ENCODE peak calls at places on chromosomes 12 and 14, in seven cellular contexts. J is progenitor cell of endocrine pancreas, Y is GM12865, I is mesothelial cell of epicardium, T is uterus, S is pancreas, V is cardiac muscle cell. D is an unnamed sample.

GRCh38 chr12:50065726-50066310 is 8.4 kb downstream of the ASIC1 start:
- DNase-seq in J (no peak), Y (no peak), I (no peak), T (no peak), S (no peak), V (no peak), D (no peak)

GRCh38 chr12:51925400-51926063 is 18.2 kb downstream of the ACVRL1 start:
- DNase-seq in J (no peak), Y (no peak), I (no peak), T (no peak), S (no peak), V (no peak), D (no peak)

GRCh38 chr12:104596128-104596799 is 139.5 kb downstream of the CHST11 start:
- DNase-seq in J (no peak), Y (no peak), I (no peak), T (peak; percentile 87), S (no peak), V (no peak), D (no peak)

GRCh38 chr12:84911331-84912190 is 1.0 kb downstream of the SLC6A15 start:
- DNase-seq in J (peak; percentile 30), Y (no peak), I (no peak), T (peak; percentile 27), S (peak; percentile 28), V (peak; percentile 72), D (peak; percentile 93)

GRCh38 chr12:41365653-41366131 is 177.6 kb downstream of the PDZRN4 start:
- DNase-seq in J (no peak), Y (no peak), I (no peak), T (no peak), S (no peak), V (no peak), D (peak; percentile 28)

GRCh38 chr12:91432079-91432478 is 249.5 kb upstream of the DCN start:
- DNase-seq in J (no peak), Y (no peak), I (no peak), T (no peak), S (no peak), V (peak; percentile 75), D (peak; percentile 60)

GRCh38 chr14:100108840-100109593 is 43.8 kb downstream of the EVL start:
- DNase-seq in J (no peak), Y (no peak), I (no peak), T (no peak), S (no peak), V (no peak), D (no peak)

GRCh38 chr14:97359391-97359790 is 562.2 kb downstream of the VRK1 start:
- DNase-seq in J (no peak), Y (no peak), I (no peak), T (no peak), S (no peak), V (no peak), D (no peak)

GRCh38 chr12:95257541-95257940 is 39.9 kb downstream of the VEZT start:
- DNase-seq in J (no peak), Y (no peak), I (no peak), T (no peak), S (no peak), V (no peak), D (peak; percentile 5)

GRCh38 chr12:65419284-65420072 is 141.0 kb downstream of the MSRB3 start:
- DNase-seq in J (no peak), Y (peak; percentile 5), I (no peak), T (no peak), S (no peak), V (no peak), D (no peak)

GRCh38 chr12:78402366-78403134 is 462.0 kb upstream of the SYT1 start:
- DNase-seq in J (no peak), Y (no peak), I (no peak), T (no peak), S (no peak), V (no peak), D (peak; percentile 20)

GRCh38 chr14:63933110-63933509 is 80.3 kb downstream of the SYNE2 start:
- DNase-seq in J (no peak), Y (peak; percentile 51), I (no peak), T (no peak), S (no peak), V (no peak), D (no peak)

GRCh38 chr12:109737631-109738030 is 24.0 kb downstream of the FAM222A start:
- DNase-seq in J (peak; percentile 10), Y (no peak), I (peak; percentile 3), T (no peak), S (peak; percentile 13), V (no peak), D (no peak)

GRCh38 chr12:123543541-123543940 is 10.0 kb upstream of the RILPL1 start:
- DNase-seq in J (no peak), Y (no peak), I (no peak), T (no peak), S (no peak), V (no peak), D (no peak)

GRCh38 chr12:33180921-33181320 is 258.7 kb downstream of the SYT10 start:
- DNase-seq in J (no peak), Y (no peak), I (no peak), T (no peak), S (no peak), V (no peak), D (no peak)

GRCh38 chr14:41295734-41296133 is 310.9 kb upstream of the LRFN5 start:
- DNase-seq in J (no peak), Y (no peak), I (no peak), T (no peak), S (no peak), V (no peak), D (no peak)

GRCh38 chr14:41302776-41303175 is 303.9 kb upstream of the LRFN5 start:
- DNase-seq in J (no peak), Y (no peak), I (no peak), T (no peak), S (no peak), V (no peak), D (peak; percentile 67)

GRCh38 chr14:41297961-41298690 is 308.6 kb upstream of the LRFN5 start:
- DNase-seq in J (no peak), Y (no peak), I (no peak), T (no peak), S (no peak), V (no peak), D (no peak)

GRCh38 chr14:41303506-41303905 is 303.2 kb upstream of the LRFN5 start:
- DNase-seq in J (no peak), Y (no peak), I (no peak), T (no peak), S (no peak), V (no peak), D (no peak)

DNA sequence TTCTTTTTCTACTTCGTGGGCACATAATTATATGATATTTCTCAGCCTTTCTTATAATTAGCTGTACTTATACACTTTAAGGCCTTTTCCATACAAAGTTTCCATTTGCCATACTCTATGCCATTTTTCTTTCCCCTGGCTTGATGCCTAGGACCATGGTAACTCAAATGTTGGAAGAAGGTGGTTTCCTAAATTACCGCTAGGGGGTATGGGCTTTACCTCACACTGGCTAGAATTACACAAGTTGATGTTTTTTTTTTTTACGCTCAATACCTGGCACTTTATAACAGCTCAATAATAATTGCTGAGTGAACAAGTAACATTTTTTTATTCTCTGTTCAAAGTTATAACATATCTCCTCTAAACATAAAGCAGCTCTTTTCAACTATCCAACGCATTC is 306.8 kb upstream of the LRFN5 start:
- DNase-seq in J (no peak), Y (no peak), I (no peak), T (no peak), S (no peak), V (no peak), D (peak; percentile 8)
- TF ChIP-seq CTCF in J (peak; percentile 29), Y (no peak), I (no peak), T (no peak), S (no peak), V (no peak), D (peak; percentile 55)

DNA sequence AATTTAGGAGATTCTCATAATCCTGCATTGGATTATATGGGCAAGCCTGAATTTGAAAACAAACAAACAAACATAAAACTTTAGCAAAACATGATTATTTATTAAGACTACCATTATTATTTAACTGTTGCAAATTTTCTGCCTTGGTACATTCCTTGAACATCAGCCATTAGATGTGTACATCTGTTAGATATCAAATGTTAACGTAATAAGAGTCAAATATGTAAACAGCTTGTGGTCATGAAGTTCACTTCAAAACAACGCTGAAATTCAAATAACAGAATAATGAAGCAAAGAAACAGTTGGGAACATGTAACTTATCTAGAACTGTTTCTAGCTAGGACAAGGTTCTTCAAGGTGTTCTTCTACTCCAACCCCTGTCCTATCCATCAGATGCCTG is 14.3 kb upstream of the TMX1 start:
- DNase-seq in J (no peak), Y (no peak), I (no peak), T (no peak), S (no peak), V (no peak), D (no peak)
- TF ChIP-seq CTCF in J (no peak), Y (no peak), I (no peak), T (no peak), S (no peak), V (no peak), D (no peak)

DNA sequence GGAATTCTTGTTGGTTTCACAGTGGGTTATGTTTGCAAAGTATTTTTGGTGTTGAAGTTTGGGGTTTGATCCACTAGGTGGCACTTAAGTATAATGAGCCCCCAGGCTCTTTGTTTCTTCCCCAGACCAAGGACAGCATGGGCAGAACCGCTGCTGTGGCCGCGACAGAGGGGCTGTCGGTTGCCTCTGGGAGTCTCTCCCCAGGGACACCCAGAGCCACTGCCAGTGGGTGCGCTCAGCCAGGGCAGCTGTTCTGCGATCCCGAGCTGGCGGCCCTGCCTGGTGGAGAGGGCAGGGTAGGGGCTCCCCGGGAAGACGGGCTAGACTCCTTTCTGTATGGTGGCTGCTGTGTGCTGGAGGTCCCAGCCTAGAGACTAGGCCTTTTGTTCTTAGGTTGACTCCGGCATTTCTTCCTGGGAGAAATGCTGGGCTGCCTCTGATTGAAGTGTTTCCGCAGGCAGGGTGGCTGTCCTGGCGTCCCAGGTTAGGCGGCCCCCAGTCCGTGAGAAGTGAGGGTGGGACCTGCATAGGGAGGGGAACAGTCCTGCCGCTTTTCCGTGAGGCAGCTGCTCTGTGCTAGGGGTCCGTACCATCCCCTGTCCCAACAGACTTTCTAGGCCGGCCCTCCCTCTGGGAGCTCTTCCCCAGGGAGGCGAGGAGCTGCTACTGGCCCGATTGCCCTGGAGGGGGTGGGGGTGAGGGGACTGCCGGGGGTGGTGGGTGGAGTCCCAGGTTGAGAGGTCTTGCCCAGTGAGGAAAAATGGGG is 253.1 kb upstream of the PELI2 start:
- DNase-seq in J (no peak), Y (peak; percentile 22), I (no peak), T (no peak), S (no peak), V (no peak), D (peak; percentile 24)
- TF ChIP-seq CTCF in J (no peak), Y (peak; percentile 51), I (no peak), T (no peak), S (no peak), V (no peak), D (peak; percentile 41)

DNA sequence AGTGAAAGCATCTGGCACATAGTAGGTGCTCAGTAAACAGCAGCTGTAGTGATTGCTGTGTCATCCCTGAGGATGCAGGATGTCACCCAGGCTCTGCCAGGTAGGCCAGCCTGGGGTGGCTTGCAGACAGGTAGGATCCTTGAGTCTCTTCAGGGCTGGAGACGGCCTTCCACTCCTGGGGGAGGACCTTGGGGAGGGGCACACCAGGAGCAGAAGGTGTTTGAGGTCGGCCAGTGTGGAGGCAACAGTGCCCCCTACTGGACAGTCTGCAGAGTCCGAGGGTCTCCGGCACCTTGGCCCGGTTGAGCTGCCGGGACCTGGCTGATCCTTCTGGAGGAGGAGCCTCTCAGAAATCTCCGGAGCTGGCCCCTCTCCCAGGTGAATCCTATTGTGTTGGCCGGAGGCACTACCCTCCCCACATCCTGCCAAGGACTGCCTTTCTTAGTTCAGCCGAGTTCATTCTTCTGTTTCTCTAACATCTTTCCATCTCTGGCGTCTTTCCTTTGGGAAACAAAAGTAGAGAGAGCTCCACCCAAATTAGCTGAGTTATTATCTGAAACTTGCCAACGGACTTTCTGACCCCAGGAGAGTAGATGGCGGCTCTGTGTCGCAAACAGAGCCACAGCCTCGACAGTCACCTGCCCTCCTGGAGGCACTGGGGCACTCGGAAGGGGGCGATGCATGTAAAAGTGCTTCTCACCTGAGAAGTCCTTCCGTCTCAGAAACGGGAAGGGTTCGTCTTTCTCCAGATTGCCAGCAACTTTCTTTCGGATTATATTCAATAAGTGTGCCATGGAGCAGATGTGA is 41.9 kb upstream of the CLMN start:
- DNase-seq in J (no peak), Y (peak; percentile 70), I (no peak), T (no peak), S (peak; percentile 48), V (no peak), D (peak; percentile 60)
- TF ChIP-seq CTCF in J (peak; percentile 69), Y (peak; percentile 79), I (peak; percentile 64), T (no peak), S (peak; percentile 79), V (peak; percentile 70), D (peak; percentile 75)